ENCODE peak calls at places on chromosomes 5 and 9, in eight cellular contexts. One of them, this sample, is unnamed. For H3K9me3, the result is how much of the 10 kb centered on the place peaks cover.

GRCh38 chr5:68830499-68830898 is 263.3 kb upstream of the SLC30A5 start:
- DNase-seq in stomach: no peak
- DNase-seq in suprapubic skin: no peak
- DNase-seq in ovary: no peak
- DNase-seq in body of pancreas: no peak
- DNase-seq in A549: no peak
- DNase-seq in uterus: no peak
- DNase-seq in heart left ventricle: no peak
- DNase-seq in this sample: no peak

GRCh38 chr5:11105706-11106105 is 344.7 kb upstream of the DAP start:
- DNase-seq in stomach: no peak
- DNase-seq in suprapubic skin: no peak
- DNase-seq in ovary: no peak
- DNase-seq in body of pancreas: no peak
- DNase-seq in A549: no peak
- DNase-seq in uterus: no peak
- DNase-seq in heart left ventricle: no peak
- DNase-seq in this sample: no peak

GRCh38 chr9:7752481-7752880 is 47.1 kb downstream of the DMAC1 start:
- DNase-seq in stomach: no peak
- DNase-seq in suprapubic skin: no peak
- DNase-seq in ovary: no peak
- DNase-seq in body of pancreas: no peak
- DNase-seq in A549: no peak
- DNase-seq in uterus: no peak
- DNase-seq in heart left ventricle: no peak
- DNase-seq in this sample: no peak

GRCh38 chr5:175521313-175521833 is 43.0 kb downstream of the SFXN1 start:
- DNase-seq in stomach: no peak
- DNase-seq in suprapubic skin: no peak
- DNase-seq in ovary: no peak
- DNase-seq in body of pancreas: no peak
- DNase-seq in A549: no peak
- DNase-seq in uterus: no peak
- DNase-seq in heart left ventricle: no peak
- DNase-seq in this sample: no peak

GRCh38 chr9:72856985-72857631 is 95.7 kb downstream of the ALDH1A1 start:
- DNase-seq in stomach: peak
- DNase-seq in suprapubic skin: no peak
- DNase-seq in ovary: no peak
- DNase-seq in body of pancreas: peak
- DNase-seq in A549: peak
- DNase-seq in uterus: no peak
- DNase-seq in heart left ventricle: no peak
- DNase-seq in this sample: peak

GRCh38 chr5:150590979-150591411 is 49.5 kb upstream of the SYNPO start:
- DNase-seq in stomach: no peak
- DNase-seq in suprapubic skin: peak
- DNase-seq in ovary: peak
- DNase-seq in body of pancreas: no peak
- DNase-seq in A549: no peak
- DNase-seq in uterus: peak
- DNase-seq in heart left ventricle: peak
- DNase-seq in this sample: no peak

GRCh38 chr5:79510638-79511037 is 3.3 kb downstream of the HOMER1 start:
- DNase-seq in stomach: no peak
- DNase-seq in suprapubic skin: no peak
- DNase-seq in ovary: no peak
- DNase-seq in body of pancreas: peak
- DNase-seq in A549: no peak
- DNase-seq in uterus: no peak
- DNase-seq in heart left ventricle: no peak
- DNase-seq in this sample: peak

GRCh38 chr5:89851911-89852310 is 557.6 kb downstream of the CETN3 start:
- DNase-seq in stomach: no peak
- DNase-seq in suprapubic skin: no peak
- DNase-seq in ovary: no peak
- DNase-seq in body of pancreas: no peak
- DNase-seq in A549: no peak
- DNase-seq in uterus: no peak
- DNase-seq in heart left ventricle: no peak
- DNase-seq in this sample: no peak

GRCh38 chr5:178194026-178194425 is 6.9 kb upstream of the GMCL2 start:
- DNase-seq in stomach: no peak
- DNase-seq in suprapubic skin: peak
- DNase-seq in ovary: no peak
- DNase-seq in body of pancreas: no peak
- DNase-seq in A549: no peak
- DNase-seq in uterus: no peak
- DNase-seq in heart left ventricle: no peak
- DNase-seq in this sample: no peak

DNA sequence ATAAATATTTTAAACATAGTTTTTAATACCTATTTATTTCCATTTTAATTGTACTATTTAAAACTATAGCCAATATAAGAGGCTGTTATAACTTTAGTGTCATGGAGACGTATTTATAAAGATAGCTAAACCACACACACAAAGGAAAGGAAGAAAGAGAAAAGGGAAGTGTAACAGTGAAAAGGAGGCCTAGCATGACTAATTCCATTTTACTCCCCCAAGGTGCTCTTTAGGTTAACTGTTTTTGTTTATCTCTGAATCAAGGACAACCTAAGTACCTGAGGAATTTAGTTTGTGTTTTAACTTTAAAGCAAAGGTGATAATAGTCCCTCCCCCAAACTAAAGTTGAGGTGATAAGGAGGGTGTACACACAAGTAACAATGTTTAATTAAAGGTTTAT is 1188.9 kb upstream of the C9orf72 start:
- DNase-seq in stomach: no peak
- DNase-seq in suprapubic skin: no peak
- DNase-seq in ovary: no peak
- DNase-seq in body of pancreas: no peak
- DNase-seq in A549: no peak
- DNase-seq in uterus: no peak
- DNase-seq in heart left ventricle: no peak
- DNase-seq in this sample: no peak
- TF ChIP-seq POLR2A in stomach: no peak
- TF ChIP-seq POLR2A in suprapubic skin: no peak
- TF ChIP-seq POLR2A in ovary: no peak
- TF ChIP-seq POLR2A in body of pancreas: no peak
- TF ChIP-seq POLR2A in A549: no peak
- TF ChIP-seq POLR2A in uterus: no peak
- TF ChIP-seq POLR2A in heart left ventricle: no peak
- TF ChIP-seq POLR2A in this sample: no peak

GRCh38 chr9:37956423-37956820 is 52.5 kb upstream of the SLC25A51 start:
- DNase-seq in stomach: no peak
- DNase-seq in suprapubic skin: no peak
- DNase-seq in ovary: no peak
- DNase-seq in body of pancreas: no peak
- DNase-seq in A549: no peak
- DNase-seq in uterus: no peak
- DNase-seq in heart left ventricle: no peak
- DNase-seq in this sample: no peak

GRCh38 chr9:37955781-37956422 is 52.0 kb upstream of the SLC25A51 start:
- DNase-seq in stomach: no peak
- DNase-seq in suprapubic skin: no peak
- DNase-seq in ovary: no peak
- DNase-seq in body of pancreas: no peak
- DNase-seq in A549: no peak
- DNase-seq in uterus: no peak
- DNase-seq in heart left ventricle: no peak
- DNase-seq in this sample: no peak

GRCh38 chr9:37957664-37957953 is 53.7 kb upstream of the SLC25A51 start:
- DNase-seq in stomach: no peak
- DNase-seq in suprapubic skin: no peak
- DNase-seq in ovary: no peak
- DNase-seq in body of pancreas: no peak
- DNase-seq in A549: no peak
- DNase-seq in uterus: no peak
- DNase-seq in heart left ventricle: no peak
- DNase-seq in this sample: no peak

GRCh38 chr9:37958154-37958553 is 54.2 kb upstream of the SLC25A51 start:
- DNase-seq in stomach: no peak
- DNase-seq in suprapubic skin: no peak
- DNase-seq in ovary: no peak
- DNase-seq in body of pancreas: no peak
- DNase-seq in A549: no peak
- DNase-seq in uterus: no peak
- DNase-seq in heart left ventricle: no peak
- DNase-seq in this sample: no peak

DNA sequence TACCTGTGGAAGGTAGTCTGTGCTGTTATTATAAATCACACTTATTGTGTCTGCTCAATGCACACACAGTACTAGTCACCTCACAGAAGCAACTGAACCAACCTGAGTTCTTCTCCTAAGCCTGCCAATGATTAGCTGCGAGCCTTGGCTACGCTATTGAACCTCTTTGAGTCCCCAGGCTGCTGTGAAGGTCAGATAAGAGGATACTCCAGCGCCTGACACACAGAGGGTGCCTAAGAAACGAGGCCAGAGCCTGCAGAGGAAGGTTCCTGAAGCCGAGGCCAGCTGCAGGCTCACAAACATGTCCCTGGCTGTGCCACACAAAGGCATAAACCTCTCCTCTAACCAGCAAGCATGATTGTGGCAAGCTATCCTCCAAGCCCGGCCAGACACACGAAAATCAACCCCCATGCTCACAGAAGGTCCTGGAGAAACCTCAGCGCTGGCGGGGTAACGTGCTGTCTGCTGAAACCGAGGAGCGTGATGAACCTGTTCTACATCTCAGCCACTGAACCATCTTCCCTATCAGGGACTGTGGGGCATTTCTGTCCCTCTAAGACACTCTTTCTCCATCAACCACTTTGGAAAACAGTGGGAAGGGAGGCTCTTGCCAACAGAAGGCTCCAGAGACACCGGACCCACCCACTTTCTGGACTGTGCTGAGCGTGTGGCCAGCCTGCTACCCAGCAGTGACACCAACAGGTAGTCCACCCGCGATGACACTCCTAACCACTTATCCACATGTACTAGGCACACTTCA is 53.2 kb upstream of the SLC25A51 start:
- DNase-seq in stomach: peak
- DNase-seq in suprapubic skin: no peak
- DNase-seq in ovary: no peak
- DNase-seq in body of pancreas: peak
- DNase-seq in A549: no peak
- DNase-seq in uterus: no peak
- DNase-seq in heart left ventricle: no peak
- DNase-seq in this sample: no peak
- H3K9me3 ChIP-seq in stomach: under half
- H3K9me3 ChIP-seq in suprapubic skin: under half
- H3K9me3 ChIP-seq in ovary: under half
- H3K9me3 ChIP-seq in body of pancreas: under half
- H3K9me3 ChIP-seq in A549: under half
- H3K9me3 ChIP-seq in uterus: under half
- H3K9me3 ChIP-seq in heart left ventricle: under half
- H3K9me3 ChIP-seq in this sample: under half

DNA sequence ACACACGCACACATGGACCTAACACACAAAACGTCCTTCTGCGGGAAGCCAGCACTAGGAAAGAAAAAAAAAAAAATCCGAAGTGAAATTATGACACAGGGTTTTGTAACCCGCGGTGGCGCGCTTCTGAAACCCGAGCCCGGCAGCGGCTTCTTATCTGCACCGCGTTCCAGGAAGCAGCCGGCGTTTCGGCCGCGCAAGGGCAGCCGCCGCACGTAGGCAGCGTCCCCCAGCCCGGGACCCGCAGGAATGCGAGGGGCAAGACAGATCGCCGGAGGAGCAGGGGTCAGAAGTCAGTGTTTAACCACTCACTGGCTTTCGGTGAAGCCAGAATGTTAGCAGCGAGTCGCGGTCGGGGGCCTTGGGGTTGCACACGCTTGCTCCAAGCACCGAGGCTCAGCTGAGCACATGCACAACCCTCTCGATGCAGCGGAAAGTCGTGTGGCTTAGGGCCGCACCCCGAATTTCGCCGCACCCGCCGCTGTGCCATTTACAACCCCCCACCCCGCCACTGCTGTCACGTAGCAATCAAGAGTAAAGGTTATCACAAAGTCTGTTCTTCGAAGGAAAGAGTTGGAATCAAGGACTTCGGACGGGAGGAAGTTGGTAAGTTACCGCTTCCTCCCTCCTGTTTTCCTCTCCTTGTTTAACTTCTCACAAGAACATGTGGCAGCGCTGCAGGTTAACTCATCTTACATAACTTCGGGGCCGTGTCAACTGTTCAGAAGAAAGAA is 167.9 kb downstream of the AUH start:
- DNase-seq in stomach: peak
- DNase-seq in suprapubic skin: peak
- DNase-seq in ovary: peak
- DNase-seq in body of pancreas: peak
- DNase-seq in A549: peak
- DNase-seq in uterus: peak
- DNase-seq in heart left ventricle: peak
- DNase-seq in this sample: peak
- TF ChIP-seq POLR2A in stomach: no peak
- TF ChIP-seq POLR2A in suprapubic skin: no peak
- TF ChIP-seq POLR2A in ovary: peak
- TF ChIP-seq POLR2A in body of pancreas: peak
- TF ChIP-seq POLR2A in A549: no peak
- TF ChIP-seq POLR2A in uterus: peak
- TF ChIP-seq POLR2A in heart left ventricle: no peak
- TF ChIP-seq POLR2A in this sample: peak

GRCh38 chr5:2283481-2284045 is 400.8 kb upstream of the IRX4 start:
- DNase-seq in stomach: no peak
- DNase-seq in suprapubic skin: no peak
- DNase-seq in ovary: no peak
- DNase-seq in body of pancreas: no peak
- DNase-seq in A549: no peak
- DNase-seq in uterus: no peak
- DNase-seq in heart left ventricle: no peak
- DNase-seq in this sample: no peak
- H3K9me3 ChIP-seq in stomach: under half
- H3K9me3 ChIP-seq in suprapubic skin: under half
- H3K9me3 ChIP-seq in ovary: under half
- H3K9me3 ChIP-seq in body of pancreas: under half
- H3K9me3 ChIP-seq in A549: under half
- H3K9me3 ChIP-seq in uterus: under half
- H3K9me3 ChIP-seq in heart left ventricle: under half
- H3K9me3 ChIP-seq in this sample: under half